ENCODE peak calls at places on chromosomes 6 and 20, in four cellular contexts. One of them, this sample, is unnamed.

GRCh38 chr6:26312501-26313390 is 52.3 kb upstream of the BTN3A2 start:
- DNase-seq in Calu3: peak; percentile 91
- DNase-seq in right atrium auricular region: peak; percentile 83
- DNase-seq in H9: peak; percentile 85
- DNase-seq in this sample: no peak

GRCh38 chr6:37170273-37171140 is 555 bp downstream of the PIM1 start:
- DNase-seq in Calu3: peak; percentile 74
- DNase-seq in right atrium auricular region: peak; percentile 65
- DNase-seq in H9: peak; percentile 60
- DNase-seq in this sample: peak; percentile 47

GRCh38 chr6:25384234-25384633 is 105.1 kb downstream of the CARMIL1 start:
- DNase-seq in Calu3: no peak
- DNase-seq in right atrium auricular region: no peak
- DNase-seq in H9: no peak
- DNase-seq in this sample: no peak

GRCh38 chr6:54655162-54655561 is 191.4 kb upstream of the FAM83B start:
- DNase-seq in Calu3: no peak
- DNase-seq in right atrium auricular region: no peak
- DNase-seq in H9: no peak
- DNase-seq in this sample: no peak

GRCh38 chr6:167150815-167151557 is 6.8 kb downstream of the GPR31 start:
- DNase-seq in Calu3: no peak
- DNase-seq in right atrium auricular region: no peak
- DNase-seq in H9: peak; percentile 50
- DNase-seq in this sample: peak; percentile 80

GRCh38 chr6:167824591-167825041 is 2.1 kb upstream of the AFDN start:
- DNase-seq in Calu3: no peak
- DNase-seq in right atrium auricular region: no peak
- DNase-seq in H9: no peak
- DNase-seq in this sample: no peak

GRCh38 chr20:5890773-5891441 is 59.4 kb downstream of the TRMT6 start:
- DNase-seq in Calu3: no peak
- DNase-seq in right atrium auricular region: no peak
- DNase-seq in H9: no peak
- DNase-seq in this sample: no peak

GRCh38 chr6:170093276-170093657 is 197.6 kb downstream of the DLL1 start:
- DNase-seq in Calu3: no peak
- DNase-seq in right atrium auricular region: no peak
- DNase-seq in H9: peak; percentile 26
- DNase-seq in this sample: no peak

GRCh38 chr20:19317240-19318069 is 105.0 kb downstream of the SLC24A3 start:
- DNase-seq in Calu3: no peak
- DNase-seq in right atrium auricular region: peak; percentile 34
- DNase-seq in H9: no peak
- DNase-seq in this sample: peak; percentile 25

GRCh38 chr6:90214966-90215365 is 81.7 kb downstream of the BACH2 start:
- DNase-seq in Calu3: no peak
- DNase-seq in right atrium auricular region: no peak
- DNase-seq in H9: no peak
- DNase-seq in this sample: no peak

GRCh38 chr20:24098886-24099285 is 110.3 kb upstream of the GGTLC1 start:
- DNase-seq in Calu3: no peak
- DNase-seq in right atrium auricular region: no peak
- DNase-seq in H9: no peak
- DNase-seq in this sample: no peak

GRCh38 chr20:50386641-50386960 is 123.6 kb upstream of the PTPN1 start:
- DNase-seq in Calu3: no peak
- DNase-seq in right atrium auricular region: no peak
- DNase-seq in H9: no peak
- DNase-seq in this sample: no peak

GRCh38 chr6:140773276-140773675 is 1359.4 kb upstream of the GJE1 start:
- DNase-seq in Calu3: no peak
- DNase-seq in right atrium auricular region: no peak
- DNase-seq in H9: no peak
- DNase-seq in this sample: no peak

GRCh38 chr6:33091957-33092356 is 16.2 kb downstream of the HLA-DPB1 start:
- DNase-seq in Calu3: peak; percentile 75
- DNase-seq in right atrium auricular region: no peak
- DNase-seq in H9: peak; percentile 88
- DNase-seq in this sample: peak; percentile 73

GRCh38 chr6:165729307-165729936 is 66.4 kb upstream of the PDE10A start:
- DNase-seq in Calu3: peak; percentile 73
- DNase-seq in right atrium auricular region: no peak
- DNase-seq in H9: no peak
- DNase-seq in this sample: peak; percentile 75

GRCh38 chr20:35820715-35821114 is 48.9 kb downstream of the PHF20 start:
- DNase-seq in Calu3: no peak
- DNase-seq in right atrium auricular region: no peak
- DNase-seq in H9: no peak
- DNase-seq in this sample: no peak

GRCh38 chr6:27752038-27752885 is 159.9 kb downstream of the OR2B2 start:
- DNase-seq in Calu3: peak; percentile 67
- DNase-seq in right atrium auricular region: no peak
- DNase-seq in H9: peak; percentile 67
- DNase-seq in this sample: peak; percentile 58

GRCh38 chr20:35467339-35468224 is 12.2 kb downstream of the CEP250 start:
- DNase-seq in Calu3: no peak
- DNase-seq in right atrium auricular region: no peak
- DNase-seq in H9: no peak
- DNase-seq in this sample: no peak

GRCh38 chr20:41027872-41028358 is 707 bp upstream of the TOP1 start:
- DNase-seq in Calu3: no peak
- DNase-seq in right atrium auricular region: no peak
- DNase-seq in H9: no peak
- DNase-seq in this sample: no peak

GRCh38 chr20:37383229-37383989 is 37.5 kb downstream of the SRC start:
- DNase-seq in Calu3: peak; percentile 47
- DNase-seq in right atrium auricular region: no peak
- DNase-seq in H9: no peak
- DNase-seq in this sample: no peak

GRCh38 chr6:98977606-98978292 is 30.0 kb upstream of the FBXL4 start:
- DNase-seq in Calu3: no peak
- DNase-seq in right atrium auricular region: no peak
- DNase-seq in H9: no peak
- DNase-seq in this sample: no peak

GRCh38 chr6:54718541-54719023 is 128.0 kb upstream of the FAM83B start:
- DNase-seq in Calu3: peak; percentile 52
- DNase-seq in right atrium auricular region: no peak
- DNase-seq in H9: no peak
- DNase-seq in this sample: no peak

GRCh38 chr20:10447028-10447427 is 11.9 kb downstream of the SLX4IP start:
- DNase-seq in Calu3: peak; percentile 34
- DNase-seq in right atrium auricular region: no peak
- DNase-seq in H9: no peak
- DNase-seq in this sample: peak; percentile 70

GRCh38 chr6:28974505-28974904 is 30.6 kb downstream of the ZNF311 start:
- DNase-seq in Calu3: no peak
- DNase-seq in right atrium auricular region: no peak
- DNase-seq in H9: no peak
- DNase-seq in this sample: no peak

GRCh38 chr6:18978330-18979128 is 591.4 kb downstream of the RNF144B start:
- DNase-seq in Calu3: peak; percentile 35
- DNase-seq in right atrium auricular region: no peak
- DNase-seq in H9: no peak
- DNase-seq in this sample: no peak

GRCh38 chr20:32207211-32207625 is 325 bp downstream of the PLAGL2 start:
- DNase-seq in Calu3: no peak
- DNase-seq in right atrium auricular region: no peak
- DNase-seq in H9: no peak
- DNase-seq in this sample: no peak

GRCh38 chr20:37596890-37597539 is 69.3 kb upstream of the BLCAP start:
- DNase-seq in Calu3: no peak
- DNase-seq in right atrium auricular region: no peak
- DNase-seq in H9: no peak
- DNase-seq in this sample: no peak

GRCh38 chr20:50267041-50267865 is 76.6 kb downstream of the CEBPB start:
- DNase-seq in Calu3: peak; percentile 99
- DNase-seq in right atrium auricular region: peak; percentile 82
- DNase-seq in H9: peak; percentile 64
- DNase-seq in this sample: no peak

GRCh38 chr6:75691012-75691411 is 58.0 kb upstream of the MYO6 start:
- DNase-seq in Calu3: no peak
- DNase-seq in right atrium auricular region: no peak
- DNase-seq in H9: no peak
- DNase-seq in this sample: no peak

GRCh38 chr20:2619337-2619736 is 33.1 kb upstream of the NOP56 start:
- DNase-seq in Calu3: no peak
- DNase-seq in right atrium auricular region: no peak
- DNase-seq in H9: no peak
- DNase-seq in this sample: no peak

GRCh38 chr6:3425574-3425973 is 31.3 kb downstream of the SLC22A23 start:
- DNase-seq in Calu3: no peak
- DNase-seq in right atrium auricular region: no peak
- DNase-seq in H9: no peak
- DNase-seq in this sample: no peak

GRCh38 chr6:132061381-132061780 is 110.2 kb upstream of the CCN2 start:
- DNase-seq in Calu3: no peak
- DNase-seq in right atrium auricular region: no peak
- DNase-seq in H9: no peak
- DNase-seq in this sample: no peak

GRCh38 chr20:8156603-8157079 is 24.6 kb downstream of the PLCB1 start:
- DNase-seq in Calu3: no peak
- DNase-seq in right atrium auricular region: no peak
- DNase-seq in H9: no peak
- DNase-seq in this sample: no peak

GRCh38 chr6:151999194-151999593 is 191.7 kb downstream of the ESR1 start:
- DNase-seq in Calu3: no peak
- DNase-seq in right atrium auricular region: no peak
- DNase-seq in H9: no peak
- DNase-seq in this sample: no peak

GRCh38 chr6:108966855-108967755 is 118.9 kb downstream of the ARMC2 start:
- DNase-seq in Calu3: peak; percentile 56
- DNase-seq in right atrium auricular region: no peak
- DNase-seq in H9: peak; percentile 67
- DNase-seq in this sample: no peak

GRCh38 chr20:59771506-59772372 is 161.7 kb downstream of the SYCP2 start:
- DNase-seq in Calu3: no peak
- DNase-seq in right atrium auricular region: no peak
- DNase-seq in H9: no peak
- DNase-seq in this sample: no peak

GRCh38 chr20:59526242-59527225 is 77.8 kb upstream of the PHACTR3 start:
- DNase-seq in Calu3: no peak
- DNase-seq in right atrium auricular region: no peak
- DNase-seq in H9: peak; percentile 43
- DNase-seq in this sample: no peak

GRCh38 chr20:4283011-4283410 is 267.7 kb upstream of the RNF24 start:
- DNase-seq in Calu3: no peak
- DNase-seq in right atrium auricular region: no peak
- DNase-seq in H9: no peak
- DNase-seq in this sample: no peak

GRCh38 chr20:54065601-54066038 is 4.8 kb downstream of the BCAS1 start:
- DNase-seq in Calu3: no peak
- DNase-seq in right atrium auricular region: no peak
- DNase-seq in H9: no peak
- DNase-seq in this sample: no peak

DNA sequence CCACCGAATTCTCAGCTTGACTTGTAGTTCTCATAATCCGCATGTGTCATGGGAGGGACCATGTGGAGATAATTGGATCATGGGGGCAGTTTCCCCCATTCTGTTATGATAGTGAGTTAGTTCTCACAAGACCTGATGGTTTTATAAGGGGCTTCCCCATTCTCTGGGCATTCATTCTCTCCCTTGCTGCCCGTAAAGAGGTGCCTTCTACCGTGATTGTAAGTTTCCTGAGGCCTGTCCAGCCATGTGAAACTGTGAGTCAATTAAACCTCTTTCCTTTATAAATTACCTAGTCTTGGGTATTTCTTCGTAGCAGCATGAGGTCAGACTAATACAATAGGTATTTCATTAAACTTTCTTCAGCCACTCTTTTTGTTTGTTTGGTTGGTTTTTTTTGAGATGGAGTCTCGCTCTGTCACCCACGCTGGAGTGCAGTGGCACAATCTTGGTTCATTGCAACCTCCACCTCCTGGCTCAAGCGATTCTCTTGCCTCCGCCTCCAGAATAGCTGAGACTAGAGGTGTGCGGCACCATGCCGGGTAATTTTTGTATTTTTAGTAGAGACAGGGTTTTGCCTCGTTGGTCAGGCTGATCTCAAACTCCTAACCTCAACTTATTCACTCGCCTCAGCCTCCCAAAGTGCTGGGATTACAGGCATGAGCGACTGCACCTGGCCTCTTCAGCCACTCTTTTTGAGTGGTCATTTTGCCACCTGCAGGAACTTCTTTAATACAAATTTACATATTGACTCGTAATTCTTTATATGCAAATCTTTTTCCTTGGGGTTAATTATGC is 36.3 kb downstream of the GSTA2 start:
- DNase-seq in Calu3: no peak
- DNase-seq in right atrium auricular region: no peak
- DNase-seq in H9: no peak
- DNase-seq in this sample: no peak
- TF ChIP-seq CTCF in Calu3: no peak
- TF ChIP-seq CTCF in right atrium auricular region: no peak
- TF ChIP-seq CTCF in H9: no peak
- TF ChIP-seq CTCF in this sample: no peak

DNA sequence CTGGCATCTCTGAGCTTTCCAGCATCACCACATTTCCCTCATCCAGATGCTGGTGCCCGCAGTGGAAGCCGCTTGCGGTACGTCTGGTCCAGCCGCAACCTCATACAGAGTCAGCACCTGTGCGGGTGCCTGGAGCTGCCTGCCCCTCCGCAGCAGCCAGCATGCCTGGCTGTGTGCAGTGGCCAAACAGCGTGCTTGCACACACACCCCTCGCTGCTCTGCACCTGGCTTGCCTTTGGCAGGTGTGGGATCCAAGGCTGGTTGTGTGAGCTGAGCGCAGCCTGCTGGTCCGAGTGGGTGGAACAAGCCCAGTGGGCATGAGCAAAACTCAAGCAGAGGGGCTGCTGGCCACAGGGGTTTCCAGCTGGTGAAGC is 3.1 kb upstream of the HINT3 start:
- DNase-seq in Calu3: peak; percentile 49
- DNase-seq in right atrium auricular region: no peak
- DNase-seq in H9: peak; percentile 87
- DNase-seq in this sample: no peak
- TF ChIP-seq CTCF in Calu3: no peak
- TF ChIP-seq CTCF in right atrium auricular region: no peak
- TF ChIP-seq CTCF in H9: peak; percentile 60
- TF ChIP-seq CTCF in this sample: peak; percentile 3

GRCh38 chr6:30981942-30982772 is 1.4 kb upstream of the MUC21 start:
- DNase-seq in Calu3: peak; percentile 58
- DNase-seq in right atrium auricular region: no peak
- DNase-seq in H9: peak; percentile 85
- DNase-seq in this sample: no peak
- TF ChIP-seq CTCF in Calu3: no peak
- TF ChIP-seq CTCF in right atrium auricular region: no peak
- TF ChIP-seq CTCF in H9: peak; percentile 63
- TF ChIP-seq CTCF in this sample: no peak

GRCh38 chr6:85997206-85997605 is 354.5 kb upstream of the SYNCRIP start:
- DNase-seq in Calu3: no peak
- DNase-seq in right atrium auricular region: no peak
- DNase-seq in H9: no peak
- DNase-seq in this sample: no peak

GRCh38 chr6:85996034-85996375 is 353.3 kb upstream of the SYNCRIP start:
- DNase-seq in Calu3: no peak
- DNase-seq in right atrium auricular region: no peak
- DNase-seq in H9: no peak
- DNase-seq in this sample: no peak

GRCh38 chr6:85995339-85996033 is 352.8 kb upstream of the SYNCRIP start:
- DNase-seq in Calu3: no peak
- DNase-seq in right atrium auricular region: no peak
- DNase-seq in H9: no peak
- DNase-seq in this sample: no peak
- TF ChIP-seq CTCF in Calu3: no peak
- TF ChIP-seq CTCF in right atrium auricular region: no peak
- TF ChIP-seq CTCF in H9: no peak
- TF ChIP-seq CTCF in this sample: no peak